ENCODE peak calls at places on chromosomes 4 and X, in nine cellular contexts. One of them, this sample, is unnamed.

GRCh38 chr4:83174844-83175414 is 60.4 kb upstream of the PLAC8 start:
- DNase-seq in CD8-positive, alpha-beta memory T cell: no peak
- DNase-seq in AG04450: no peak
- DNase-seq in T47D: no peak
- DNase-seq in T-helper 17 cell: no peak
- DNase-seq in WTC11: no peak
- DNase-seq in activated T-helper 1 cell treated with Interleukin-2 at 50 U/mL for 16 hours: no peak
- DNase-seq in ascending aorta: no peak
- DNase-seq in Caki2: no peak
- DNase-seq in this sample: no peak

GRCh38 chrX:149881081-149881711 is at the start of gene MAGEA8:
- DNase-seq in T-helper 17 cell: no peak
- DNase-seq in CD8-positive, alpha-beta memory T cell: no peak
- DNase-seq in AG04450: no peak
- DNase-seq in T47D: no peak
- DNase-seq in activated T-helper 1 cell treated with Interleukin-2 at 50 U/mL for 16 hours: no peak
- DNase-seq in Caki2: no peak
- DNase-seq in WTC11: peak
- DNase-seq in ascending aorta: no peak
- DNase-seq in this sample: peak

GRCh38 chr4:5755161-5755560 is 44.2 kb downstream of the EVC start:
- DNase-seq in activated T-helper 1 cell treated with Interleukin-2 at 50 U/mL for 16 hours: no peak
- DNase-seq in Caki2: no peak
- DNase-seq in T-helper 17 cell: no peak
- DNase-seq in ascending aorta: no peak
- DNase-seq in T47D: no peak
- DNase-seq in CD8-positive, alpha-beta memory T cell: no peak
- DNase-seq in AG04450: no peak
- DNase-seq in WTC11: no peak
- DNase-seq in this sample: no peak

GRCh38 chrX:46849933-46850332 is 13.1 kb downstream of the RP2 start:
- DNase-seq in activated T-helper 1 cell treated with Interleukin-2 at 50 U/mL for 16 hours: no peak
- DNase-seq in T47D: no peak
- DNase-seq in CD8-positive, alpha-beta memory T cell: no peak
- DNase-seq in ascending aorta: no peak
- DNase-seq in AG04450: no peak
- DNase-seq in Caki2: no peak
- DNase-seq in WTC11: no peak
- DNase-seq in T-helper 17 cell: no peak
- DNase-seq in this sample: no peak

GRCh38 chr4:1899149-1900086 is 28.2 kb downstream of the NSD2 start:
- DNase-seq in Caki2: peak
- DNase-seq in activated T-helper 1 cell treated with Interleukin-2 at 50 U/mL for 16 hours: peak
- DNase-seq in AG04450: peak
- DNase-seq in ascending aorta: peak
- DNase-seq in T-helper 17 cell: peak
- DNase-seq in T47D: peak
- DNase-seq in CD8-positive, alpha-beta memory T cell: peak
- DNase-seq in WTC11: peak
- DNase-seq in this sample: peak

GRCh38 chr4:173736840-173737239 is 206.8 kb upstream of the HAND2 start:
- DNase-seq in ascending aorta: no peak
- DNase-seq in activated T-helper 1 cell treated with Interleukin-2 at 50 U/mL for 16 hours: no peak
- DNase-seq in CD8-positive, alpha-beta memory T cell: no peak
- DNase-seq in WTC11: no peak
- DNase-seq in Caki2: no peak
- DNase-seq in T-helper 17 cell: no peak
- DNase-seq in AG04450: peak
- DNase-seq in T47D: no peak
- DNase-seq in this sample: no peak

GRCh38 chr4:99861120-99861905 is 32.9 kb downstream of the LAMTOR3 start:
- DNase-seq in AG04450: no peak
- DNase-seq in activated T-helper 1 cell treated with Interleukin-2 at 50 U/mL for 16 hours: no peak
- DNase-seq in T-helper 17 cell: no peak
- DNase-seq in ascending aorta: no peak
- DNase-seq in WTC11: no peak
- DNase-seq in Caki2: no peak
- DNase-seq in CD8-positive, alpha-beta memory T cell: no peak
- DNase-seq in T47D: no peak
- DNase-seq in this sample: peak

GRCh38 chr4:78222575-78223186 is 165.6 kb downstream of the FRAS1 start:
- DNase-seq in WTC11: no peak
- DNase-seq in activated T-helper 1 cell treated with Interleukin-2 at 50 U/mL for 16 hours: no peak
- DNase-seq in Caki2: no peak
- DNase-seq in T47D: no peak
- DNase-seq in CD8-positive, alpha-beta memory T cell: no peak
- DNase-seq in ascending aorta: no peak
- DNase-seq in T-helper 17 cell: no peak
- DNase-seq in AG04450: no peak
- DNase-seq in this sample: peak